ENCODE peak calls at places on chromosomes 16 and 17, in seven cellular contexts. K is AG04450; V is left ventricle myocardium inferior; Q is MM.1S; H is GM23338; A is naive thymus-derived CD4-positive, alpha-beta T cell; S is CD8-positive, alpha-beta T cell. P is an unnamed sample.

GRCh38 chr17:27533874-27534815 is 77.9 kb downstream of the KSR1 start:
- DNase-seq in K (peak), V (no peak), Q (no peak), H (peak), A (no peak), S (no peak), P (peak)

GRCh38 chr16:87392823-87393679 is 915 bp downstream of the MAP1LC3B start:
- DNase-seq in K (no peak), V (peak), Q (peak), H (peak), A (peak), S (peak), P (peak)

GRCh38 chr16:85583491-85584181 is 29.5 kb upstream of the GSE1 start:
- DNase-seq in K (peak), V (no peak), Q (no peak), H (no peak), A (no peak), S (peak), P (no peak)

GRCh38 chr16:85279874-85280545 is 167.7 kb upstream of the CIBAR2 start:
- DNase-seq in K (no peak), V (peak), Q (no peak), H (no peak), A (no peak), S (no peak), P (no peak)

GRCh38 chr17:30278032-30278431 is 13.7 kb downstream of the BLMH start:
- DNase-seq in K (no peak), V (peak), Q (no peak), H (peak), A (no peak), S (no peak), P (no peak)

GRCh38 chr17:31339906-31340661 is 18.7 kb upstream of the EVI2A start:
- DNase-seq in K (no peak), V (no peak), Q (no peak), H (no peak), A (no peak), S (no peak), P (no peak)

GRCh38 chr17:74412581-74412980 is 19.3 kb upstream of the GPRC5C start:
- DNase-seq in K (no peak), V (no peak), Q (no peak), H (no peak), A (no peak), S (no peak), P (no peak)

GRCh38 chr17:47621293-47622178 is 28.2 kb upstream of the KPNB1 start:
- DNase-seq in K (peak), V (no peak), Q (no peak), H (peak), A (no peak), S (no peak), P (no peak)

GRCh38 chr16:69093974-69094373 is 11.5 kb upstream of the HAS3 start:
- DNase-seq in K (no peak), V (no peak), Q (no peak), H (no peak), A (no peak), S (no peak), P (no peak)

GRCh38 chr16:17160285-17160854 is 310.4 kb downstream of the XYLT1 start:
- DNase-seq in K (no peak), V (no peak), Q (no peak), H (peak), A (no peak), S (no peak), P (no peak)

GRCh38 chr16:75266738-75267630 is 15.6 kb upstream of the BCAR1 start:
- DNase-seq in K (no peak), V (no peak), Q (no peak), H (no peak), A (no peak), S (no peak), P (no peak)

DNA sequence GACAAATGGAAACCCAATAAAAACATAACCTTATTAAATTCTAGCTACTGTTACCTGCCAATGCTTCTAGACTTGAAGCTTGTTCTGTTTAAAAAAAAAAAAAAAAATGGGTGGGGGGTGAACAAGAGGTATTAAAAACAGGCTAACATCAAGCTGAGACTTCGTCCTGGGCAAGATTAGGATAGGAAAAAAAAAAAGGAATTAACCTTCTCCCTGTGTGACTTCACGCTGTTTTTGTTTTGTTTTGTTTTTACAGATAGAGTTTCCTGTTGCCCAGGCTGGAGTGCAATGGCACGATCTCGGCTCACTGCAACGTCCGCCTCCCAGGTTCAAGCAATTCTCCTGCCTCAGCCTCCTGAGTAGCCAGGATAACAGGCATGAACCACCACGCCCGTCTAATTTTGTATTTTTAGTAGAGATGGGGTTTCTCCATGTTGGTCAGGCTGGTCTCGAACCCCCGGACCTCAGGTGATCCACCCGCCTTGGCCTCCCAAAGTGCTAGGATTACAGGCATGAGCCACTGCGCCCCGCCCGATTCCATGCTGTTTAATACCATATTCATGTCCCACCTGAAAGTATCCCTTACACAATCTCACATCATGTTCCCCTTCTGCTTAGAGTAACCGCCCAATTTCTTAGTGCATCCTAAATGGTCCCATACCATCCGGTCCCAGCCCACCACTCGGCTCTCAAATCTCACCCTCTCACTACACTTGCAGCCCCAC is 2.2 kb downstream of the USP31 start:
- DNase-seq in K (no peak), V (no peak), Q (no peak), H (no peak), A (no peak), S (no peak), P (no peak)
- H3K27ac ChIP-seq in K (no peak), V (peak), Q (no peak), H (no peak), A (no peak), S (no peak), P (no peak)

DNA sequence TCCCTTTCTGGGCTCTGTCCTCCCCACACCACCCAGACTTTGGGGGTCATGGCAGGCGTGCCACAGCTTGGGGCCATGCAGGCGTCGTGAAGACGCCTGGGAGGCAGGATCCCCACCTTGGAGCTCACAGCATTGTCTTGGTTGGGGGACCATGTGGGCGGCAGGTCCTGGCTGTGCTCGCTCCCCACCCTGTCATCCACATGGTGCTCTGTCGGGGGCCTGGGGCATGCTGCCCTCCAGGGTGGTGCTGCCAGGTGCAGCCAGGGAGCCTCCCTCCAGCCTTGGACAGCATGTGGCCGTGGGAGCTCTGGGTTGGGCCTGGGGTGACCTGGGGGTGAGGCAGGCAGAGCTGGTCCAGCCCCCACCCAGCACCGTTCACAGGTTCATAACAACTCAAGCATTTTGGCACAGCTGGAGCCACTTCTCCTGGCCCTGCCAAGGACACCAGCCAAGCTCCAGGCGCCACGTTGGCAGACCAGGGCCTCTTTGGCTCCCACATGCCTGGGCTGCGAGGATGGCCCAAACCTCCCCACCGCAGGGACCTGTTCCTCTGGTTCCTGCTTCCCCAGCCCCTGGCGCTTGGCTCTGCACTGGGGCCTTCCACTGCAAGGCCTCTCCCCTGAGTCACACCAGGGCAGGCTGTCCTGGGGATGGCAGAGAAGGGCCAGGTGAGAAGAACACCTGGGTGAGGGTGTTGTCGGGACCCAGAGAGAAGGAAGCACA is 15.1 kb upstream of the ATP6V0C start:
- DNase-seq in K (no peak), V (peak), Q (no peak), H (no peak), A (no peak), S (no peak), P (peak)
- H3K27ac ChIP-seq in K (no peak), V (peak), Q (no peak), H (no peak), A (no peak), S (no peak), P (no peak)

GRCh38 chr17:49928126-49928800 is 40.7 kb upstream of the DLX4 start:
- DNase-seq in K (no peak), V (no peak), Q (no peak), H (no peak), A (no peak), S (no peak), P (no peak)
- H3K27ac ChIP-seq in K (no peak), V (no peak), Q (no peak), H (no peak), A (no peak), S (no peak), P (no peak)

DNA sequence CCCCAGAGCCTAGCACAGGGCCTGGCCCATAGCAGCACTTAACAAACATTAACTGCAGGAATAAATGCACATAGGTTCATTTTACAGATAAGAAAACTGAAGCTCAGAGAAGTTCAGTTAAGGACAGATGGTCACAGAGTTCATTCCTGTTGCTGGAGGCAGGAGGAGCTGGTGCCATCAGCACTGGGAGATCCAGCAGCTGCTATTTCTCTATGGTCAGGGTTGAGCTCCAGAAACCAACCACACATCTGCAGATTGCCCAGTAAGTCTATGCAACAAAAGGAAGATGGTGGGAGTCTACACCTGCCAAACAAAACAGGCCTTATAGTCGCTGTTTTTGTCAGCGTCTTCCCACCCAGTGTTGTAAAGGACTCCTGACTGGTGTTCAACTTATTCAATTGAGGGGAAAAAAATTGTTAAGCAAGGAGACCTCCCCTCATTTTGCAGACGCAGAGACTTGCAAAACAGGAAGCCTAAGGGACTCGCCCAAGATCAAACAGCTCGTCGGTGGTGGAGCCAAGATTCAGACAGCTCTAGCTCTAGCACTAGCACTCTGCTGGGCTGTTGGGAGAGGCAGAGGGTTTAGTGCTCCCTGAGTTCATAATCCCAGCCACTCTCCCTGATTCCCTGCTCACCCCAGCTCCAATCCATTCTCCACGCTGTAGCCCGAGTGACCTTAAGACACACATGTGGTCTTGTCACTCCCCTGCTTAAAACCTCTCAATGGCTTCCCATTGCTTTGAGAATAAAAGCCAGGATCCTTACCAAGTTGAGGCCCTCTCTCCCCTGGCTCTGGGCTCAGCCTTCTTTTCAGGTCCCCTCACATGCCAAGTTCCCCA is 9.0 kb downstream of the NOG start:
- DNase-seq in K (no peak), V (no peak), Q (no peak), H (no peak), A (peak), S (peak), P (no peak)
- H3K27ac ChIP-seq in K (no peak), V (no peak), Q (no peak), H (no peak), A (peak), S (peak), P (no peak)